ENCODE peak calls at places on chromosomes 4 and X, in four cellular contexts. N is fibroblast of villous mesenchyme, I is cardiac muscle cell, A is body of pancreas. J is an unnamed sample.

GRCh38 chrX:107619836-107620235 is 8.5 kb upstream of the PRPS1 start:
- DNase-seq in N (peak; percentile 77), A (no peak), I (no peak), J (peak; percentile 23)

GRCh38 chrX:10282490-10282889 is 125.7 kb downstream of the CLCN4 start:
- DNase-seq in I (no peak), N (no peak), A (no peak), J (no peak)

GRCh38 chrX:33465137-33465536 is 253.8 kb upstream of the DMD start:
- DNase-seq in N (no peak), I (no peak), A (no peak), J (no peak)

GRCh38 chr4:120694973-120695372 is 227.6 kb downstream of the PRDM5 start:
- DNase-seq in I (peak; percentile 18), N (peak; percentile 88), A (peak; percentile 13), J (peak; percentile 31)

GRCh38 chr4:189845145-189845846 is 95.4 kb upstream of the FRG1 start:
- DNase-seq in I (no peak), A (no peak), N (peak; percentile 16), J (peak; percentile 31)

GRCh38 chr4:74230902-74231499 is 73.1 kb downstream of the MTHFD2L start:
- DNase-seq in I (no peak), A (peak; percentile 9), N (peak; percentile 20), J (peak; percentile 84)

GRCh38 chr4:77878176-77878575 is 15.5 kb downstream of the MRPL1 start:
- DNase-seq in N (no peak), A (no peak), I (no peak), J (no peak)

GRCh38 chrX:103941201-103941975 is 21.0 kb upstream of the TMSB15B start:
- DNase-seq in I (peak; percentile 45), N (peak; percentile 40), A (peak; percentile 7), J (peak; percentile 53)

GRCh38 chr4:69759189-69759604 is 1.2 kb downstream of the SULT1B1 start:
- DNase-seq in N (no peak), A (no peak), I (no peak), J (no peak)

DNA sequence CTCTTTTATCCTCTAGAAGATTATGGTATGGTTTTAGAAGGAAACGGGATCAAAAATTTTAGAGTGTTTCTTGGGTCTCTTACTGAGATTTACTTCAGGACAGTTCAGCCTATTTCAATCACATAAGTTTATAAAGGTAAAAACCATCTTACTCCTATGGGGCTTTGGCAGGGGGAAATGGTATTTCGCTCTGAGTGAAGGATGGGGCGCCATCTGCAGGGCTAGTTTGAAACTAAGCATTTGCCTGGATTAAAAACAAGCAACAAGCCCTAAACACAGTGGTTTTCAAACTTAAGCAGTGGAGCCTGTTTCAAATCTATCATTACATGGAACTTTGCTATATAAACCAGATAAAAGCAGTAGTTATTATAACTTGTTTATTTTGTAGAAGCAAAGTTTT is 361.5 kb upstream of the FMR1 start:
- DNase-seq in A (peak; percentile 13), N (no peak), I (peak; percentile 58), J (no peak)
- TF ChIP-seq CTCF in A (no peak), N (no peak), I (no peak), J (no peak)

GRCh38 chrX:20140410-20140809 is 1.2 kb downstream of the EIF1AX start:
- DNase-seq in N (no peak), I (no peak), A (no peak), J (no peak)
- H3K4me3 ChIP-seq in N (peak overlapping the region; percentile 86), I (peak overlapping the region; percentile 64), A (peak overlapping the region; percentile 96), J (peak overlapping the region; percentile 75)

DNA sequence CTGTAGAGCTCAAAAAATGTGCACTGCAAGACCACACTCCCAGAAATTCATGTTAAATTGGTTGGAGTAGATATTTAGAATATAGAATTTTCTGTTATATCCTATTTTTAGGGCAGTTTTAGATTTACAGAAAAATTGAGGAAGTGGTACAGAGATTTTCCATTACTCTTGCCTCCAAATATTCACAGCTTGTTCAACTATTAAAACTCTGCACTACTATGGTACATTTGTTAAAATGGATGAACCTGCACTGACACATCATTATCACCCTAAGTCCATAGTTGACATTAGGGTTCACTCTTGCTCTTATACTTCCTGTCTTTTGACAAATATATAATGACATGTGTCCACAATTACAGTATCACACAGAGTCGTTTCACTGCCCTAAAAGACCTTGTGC is 1724.5 kb downstream of the C4orf33 start:
- DNase-seq in N (no peak), A (no peak), I (no peak), J (no peak)
- TF ChIP-seq CTCF in N (no peak), A (no peak), I (no peak), J (no peak)

GRCh38 chr4:173288296-173288695 is 45.9 kb downstream of the HMGB2 start:
- DNase-seq in N (peak; percentile 75), I (peak; percentile 74), A (peak; percentile 56), J (peak; percentile 64)
- H3K4me3 ChIP-seq in N (no peak overlapping the region), I (no peak overlapping the region), A (no peak overlapping the region), J (no peak overlapping the region)

GRCh38 chr4:168028970-168029610 is 63.2 kb upstream of the ANXA10 start:
- DNase-seq in N (peak; percentile 1), A (no peak), I (no peak), J (no peak)

DNA sequence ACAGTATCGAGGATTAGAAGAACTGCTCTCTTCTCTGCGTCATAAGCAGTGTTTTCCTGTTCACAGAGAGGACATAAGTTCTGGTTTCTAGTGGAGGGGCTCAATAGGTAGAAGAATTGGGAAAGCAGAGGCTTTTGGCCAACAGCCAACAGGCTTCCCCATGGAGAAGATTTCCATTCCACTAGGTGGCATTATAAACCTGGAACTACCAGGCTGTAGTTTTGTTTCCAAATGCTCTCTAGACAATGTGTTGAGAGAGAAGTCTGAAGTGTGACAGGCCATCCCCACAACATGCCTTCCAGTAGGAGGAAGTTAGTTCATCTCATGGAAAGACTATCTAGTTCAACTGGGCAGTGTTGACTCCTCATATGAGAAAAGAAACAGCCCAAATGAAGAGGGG is 63.8 kb upstream of the ANXA10 start:
- DNase-seq in I (no peak), A (no peak), N (peak; percentile 7), J (no peak)
- TF ChIP-seq CTCF in I (peak; percentile 12), A (no peak), N (peak; percentile 11), J (peak; percentile 17)

GRCh38 chr4:177239475-177239874 is 70.2 kb upstream of the NEIL3 start:
- DNase-seq in N (peak; percentile 33), I (no peak), A (no peak), J (peak; percentile 39)

GRCh38 chr4:177239878-177240277 is 69.8 kb upstream of the NEIL3 start:
- DNase-seq in I (no peak), N (no peak), A (no peak), J (no peak)

GRCh38 chr4:177235026-177235425 is 74.6 kb upstream of the NEIL3 start:
- DNase-seq in A (no peak), N (peak; percentile 48), I (no peak), J (peak; percentile 75)

GRCh38 chr4:177236889-177237288 is 72.8 kb upstream of the NEIL3 start:
- DNase-seq in N (no peak), I (no peak), A (no peak), J (no peak)

GRCh38 chr4:177237291-177237690 is 72.4 kb upstream of the NEIL3 start:
- DNase-seq in A (no peak), N (no peak), I (no peak), J (no peak)
- H3K4me3 ChIP-seq in A (no peak overlapping the region), N (no peak overlapping the region), I (no peak overlapping the region), J (no peak overlapping the region)

DNA sequence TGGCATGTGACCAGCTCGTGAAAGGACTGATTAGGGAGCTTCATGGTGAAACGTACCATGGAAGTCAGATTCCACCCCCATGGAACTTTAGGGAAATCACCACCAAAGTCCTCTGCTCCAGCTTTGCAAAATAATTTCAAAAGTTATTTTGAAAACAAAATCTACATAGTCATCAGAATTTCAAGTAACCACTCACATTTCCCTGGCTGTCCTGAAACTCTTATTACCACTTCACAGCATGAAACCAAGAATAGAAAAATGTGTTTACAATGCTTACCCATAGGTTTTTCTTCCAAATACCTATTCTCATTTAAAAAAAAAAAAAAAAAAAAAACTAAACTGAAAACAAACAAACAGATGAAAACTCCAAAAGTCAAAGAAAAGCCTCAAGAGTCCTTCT is 198.7 kb downstream of the PDGFRA start:
- DNase-seq in I (no peak), N (no peak), A (no peak), J (no peak)
- TF ChIP-seq CTCF in I (no peak), N (no peak), A (no peak), J (no peak)

J was measured in AG10803.